ENCODE peak calls at places on chromosome 15, in five cellular contexts. X is adrenal gland, I is suprapubic skin, Y is stomach, Q is endothelial cell of umbilical vein. D is an unnamed sample.

GRCh38 chr15:62147149-62148013 is 17.7 kb downstream of the C2CD4B start:
- DNase-seq in X (no peak), I (no peak), Y (peak; percentile 49), Q (no peak), D (peak; percentile 68)

GRCh38 chr15:53978248-53978906 is at the start of gene UNC13C:
- DNase-seq in X (peak; percentile 48), I (no peak), Y (peak; percentile 28), Q (no peak), D (peak; percentile 70)

GRCh38 chr15:90209591-90209990 is 8.5 kb downstream of the SEMA4B start:
- DNase-seq in X (no peak), I (no peak), Y (no peak), Q (no peak), D (peak; percentile 30)

GRCh38 chr15:39657714-39658113 is 76.8 kb downstream of the THBS1 start:
- DNase-seq in X (no peak), I (no peak), Y (no peak), Q (peak; percentile 53), D (no peak)

GRCh38 chr15:69094124-69095030 is 66.1 kb upstream of the GLCE start:
- DNase-seq in X (no peak), I (no peak), Y (no peak), Q (no peak), D (no peak)

GRCh38 chr15:78421241-78421994 is 16.6 kb upstream of the IREB2 start:
- DNase-seq in X (no peak), I (no peak), Y (no peak), Q (no peak), D (no peak)

GRCh38 chr15:78979456-78980320 is 34.8 kb upstream of the CTSH start:
- DNase-seq in X (peak; percentile 92), I (no peak), Y (peak; percentile 81), Q (peak; percentile 60), D (peak; percentile 79)

GRCh38 chr15:76178321-76178720 is 118.5 kb downstream of the TMEM266 start:
- DNase-seq in X (no peak), I (no peak), Y (no peak), Q (no peak), D (no peak)

GRCh38 chr15:66886241-66886675 is 179.1 kb upstream of the SMAD3 start:
- DNase-seq in X (peak; percentile 23), I (peak; percentile 48), Y (no peak), Q (no peak), D (no peak)

GRCh38 chr15:80970018-80970657 is 19.5 kb downstream of the MESD start:
- DNase-seq in X (peak; percentile 81), I (no peak), Y (peak; percentile 54), Q (peak; percentile 64), D (peak; percentile 14)

GRCh38 chr15:95733931-95734330 is 596.6 kb upstream of the NR2F2 start:
- DNase-seq in X (no peak), I (no peak), Y (no peak), Q (no peak), D (no peak)

GRCh38 chr15:77026501-77027110 is 31.7 kb downstream of the PSTPIP1 start:
- DNase-seq in X (peak; percentile 43), I (peak; percentile 33), Y (no peak), Q (no peak), D (no peak)

DNA sequence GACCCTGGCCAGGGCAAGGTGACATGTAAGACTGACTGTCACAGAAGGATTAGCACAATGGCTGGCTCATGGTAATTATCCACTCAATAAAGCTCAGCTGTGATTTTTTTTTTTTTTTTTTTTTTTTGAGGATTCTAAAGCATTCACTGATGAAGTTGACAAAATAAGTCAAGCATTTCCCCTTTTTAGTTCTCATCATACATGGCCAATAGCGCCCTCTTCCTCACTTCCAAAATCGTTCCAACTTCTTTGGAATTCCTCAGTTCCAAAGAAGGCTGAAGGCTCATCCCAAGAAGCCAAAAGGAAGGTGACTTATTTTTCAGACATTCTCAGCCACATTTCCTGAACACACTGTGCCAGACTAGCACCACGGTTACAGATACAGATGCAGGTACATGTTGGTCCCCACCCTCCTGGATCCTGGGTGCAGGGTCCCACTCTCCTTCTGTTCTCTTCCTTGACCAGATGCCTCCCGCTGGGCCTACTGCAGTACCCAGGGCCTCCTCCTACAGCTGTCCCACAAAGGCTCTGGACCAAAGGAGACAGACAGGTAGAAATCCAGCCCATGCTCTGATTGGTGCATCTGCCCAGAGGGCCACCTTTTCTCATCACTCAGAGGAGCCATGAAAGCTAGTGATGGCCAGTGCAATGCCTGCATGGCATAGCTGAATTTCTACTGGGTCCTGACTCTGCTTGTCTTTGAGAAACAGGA is 202.6 kb downstream of the UACA start:
- DNase-seq in X (peak; percentile 37), I (no peak), Y (peak; percentile 9), Q (no peak), D (no peak)
- TF ChIP-seq CTCF in X (no peak), I (no peak), Y (no peak), Q (no peak), D (no peak)

DNA sequence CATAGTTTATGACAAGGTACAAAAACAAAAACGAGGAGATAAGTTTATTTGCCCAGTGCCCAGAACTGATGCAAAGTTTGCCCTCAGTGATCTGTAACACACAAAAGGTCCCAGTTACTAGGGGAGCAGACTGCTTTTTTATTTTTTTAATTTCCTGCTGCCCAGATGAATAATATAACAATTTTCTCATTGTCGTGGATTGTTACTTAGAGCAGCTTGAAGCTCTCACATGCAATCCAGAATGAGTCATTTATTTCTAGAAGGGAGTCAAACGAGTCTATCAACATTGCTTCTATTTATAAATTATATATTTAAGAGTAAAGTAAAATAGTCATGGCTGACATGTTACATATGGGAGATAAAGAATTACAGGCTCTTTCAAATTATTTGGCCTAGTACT is 41.3 kb downstream of the MEIS2 start:
- DNase-seq in X (no peak), I (no peak), Y (no peak), Q (peak; percentile 92), D (no peak)
- H3K27ac ChIP-seq in X (no peak overlapping the region), I (no peak overlapping the region), Y (peak overlapping the region; percentile 70), Q (peak overlapping the region; percentile 73), D (no peak overlapping the region)

GRCh38 chr15:93001881-93002280 is 87.1 kb downstream of the RGMA start:
- DNase-seq in X (no peak), I (no peak), Y (no peak), Q (no peak), D (no peak)
- TF ChIP-seq CTCF in X (no peak), I (no peak), Y (no peak), Q (no peak), D (no peak)

GRCh38 chr15:94242257-94242656 is 10.9 kb downstream of the MCTP2 start:
- DNase-seq in X (no peak), I (no peak), Y (no peak), Q (no peak), D (no peak)
- H3K27ac ChIP-seq in X (no peak overlapping the region), I (no peak overlapping the region), Y (no peak overlapping the region), Q (no peak overlapping the region), D (no peak overlapping the region)

GRCh38 chr15:84033793-84034553 is 201.6 kb upstream of the GOLGA6L4 start:
- DNase-seq in X (no peak), I (no peak), Y (no peak), Q (no peak), D (no peak)

GRCh38 chr15:84034831-84035753 is 200.5 kb upstream of the GOLGA6L4 start:
- DNase-seq in X (no peak), I (no peak), Y (no peak), Q (no peak), D (no peak)
- TF ChIP-seq CTCF in X (peak; percentile 6), I (peak; percentile 15), Y (no peak), Q (peak; percentile 7), D (peak; percentile 48)

DNA sequence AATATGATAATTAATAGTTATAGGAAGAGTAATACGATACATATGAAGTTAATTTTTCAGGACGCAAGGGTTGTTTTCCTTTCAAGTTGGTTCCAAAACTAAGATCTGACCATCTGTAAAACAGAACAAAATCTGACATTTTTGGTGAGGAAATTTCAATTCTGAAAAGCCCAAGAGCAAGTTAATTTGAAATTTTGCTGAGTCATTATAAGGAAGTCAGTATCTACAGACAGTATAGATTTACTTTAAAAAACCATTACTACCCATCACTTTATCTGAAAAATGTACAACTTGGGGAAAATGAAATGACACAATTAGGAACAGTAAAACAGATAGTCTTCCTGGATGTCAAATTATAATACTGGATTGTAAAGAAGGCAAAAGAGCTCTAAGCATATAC is 12.5 kb downstream of the INTS14 start:
- DNase-seq in X (no peak), I (no peak), Y (no peak), Q (no peak), D (no peak)
- H3K27ac ChIP-seq in X (no peak overlapping the region), I (no peak overlapping the region), Y (no peak overlapping the region), Q (no peak overlapping the region), D (no peak overlapping the region)

GRCh38 chr15:73691398-73691797 is 7.2 kb downstream of the CD276 start:
- DNase-seq in X (peak; percentile 94), I (peak; percentile 82), Y (peak; percentile 70), Q (peak; percentile 25), D (no peak)
- TF ChIP-seq CTCF in X (no peak), I (no peak), Y (no peak), Q (no peak), D (no peak)

DNA sequence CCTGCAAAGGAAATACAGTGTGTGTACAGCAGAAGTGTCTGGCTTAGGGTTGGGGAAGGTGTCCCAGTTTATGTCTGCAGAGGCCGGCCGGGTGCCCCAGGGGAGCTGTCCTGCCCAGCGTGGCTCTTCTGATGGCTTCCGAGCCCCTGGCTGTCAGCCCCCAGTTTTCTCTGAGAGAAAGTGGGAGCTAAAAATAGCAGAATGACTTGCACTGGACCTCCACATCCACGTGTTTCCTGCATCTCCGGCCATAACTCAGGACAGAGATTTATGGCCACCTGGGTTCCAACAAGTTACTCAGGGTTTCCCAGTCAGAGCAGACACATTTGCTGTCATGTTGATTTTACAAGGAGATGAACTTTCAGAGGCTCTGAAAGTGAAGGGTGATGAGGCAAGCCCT is 192.0 kb downstream of the ATP10A start:
- DNase-seq in X (no peak), I (no peak), Y (no peak), Q (no peak), D (no peak)
- H3K27ac ChIP-seq in X (no peak overlapping the region), I (no peak overlapping the region), Y (peak overlapping the region; percentile 86), Q (no peak overlapping the region), D (no peak overlapping the region)

DNA sequence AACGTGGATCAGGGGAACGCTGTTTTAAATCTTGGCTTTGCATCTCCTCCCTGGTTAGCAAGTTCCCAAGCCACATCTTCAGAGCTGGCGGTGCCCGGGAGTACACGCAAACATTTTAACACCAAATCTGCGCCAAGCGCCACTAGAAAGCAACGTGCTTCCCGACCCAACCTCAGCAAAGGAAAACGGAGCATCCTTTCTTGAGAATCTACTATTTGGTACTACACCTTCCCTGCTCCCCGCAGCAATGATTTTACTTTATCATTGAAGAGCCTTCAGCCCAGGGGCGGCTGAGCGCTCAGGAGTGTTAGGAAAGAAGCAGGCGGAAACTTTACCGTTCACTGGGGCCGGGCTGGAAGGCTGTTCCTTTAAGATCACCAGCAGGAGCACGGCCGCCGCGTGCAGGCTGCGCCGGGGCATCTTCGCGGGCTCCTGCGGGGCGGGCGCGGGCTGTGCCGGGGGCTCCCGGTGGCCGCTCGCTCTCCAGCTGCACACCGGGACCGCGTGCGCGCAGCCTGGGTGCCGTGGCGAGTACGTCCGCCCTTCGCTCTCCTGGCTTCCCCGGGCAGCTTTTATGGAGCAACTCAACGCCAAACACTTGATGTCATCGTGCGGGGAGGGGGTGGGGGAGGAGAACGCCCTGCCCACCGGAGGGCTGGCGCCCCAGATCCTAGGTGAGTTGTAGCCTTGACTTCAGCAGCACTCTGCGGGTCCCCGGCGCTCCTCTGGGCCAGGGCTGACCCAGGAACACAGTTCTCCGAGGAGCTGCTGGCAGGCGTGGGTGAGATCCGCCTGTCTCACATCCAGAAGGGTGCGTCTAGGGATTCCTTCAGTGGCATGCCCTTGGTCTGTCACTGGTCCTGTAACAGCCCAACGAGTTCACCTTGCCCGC is at the start of gene CA12:
- DNase-seq in X (no peak), I (no peak), Y (peak; percentile 45), Q (peak; percentile 46), D (peak; percentile 84)
- TF ChIP-seq CTCF in X (no peak), I (no peak), Y (no peak), Q (no peak), D (no peak)

D was measured in pancreas.